ENCODE peak calls at places on chromosomes 11 and 22, in four cellular contexts. L, I, F and G are unnamed samples.

GRCh38 chr11:119093951-119094815 is 7.5 kb downstream of the DPAGT1 start:
- DNase-seq in I (no peak), L (peak), F (no peak), G (no peak)

GRCh38 chr11:117525866-117526265 is 198.2 kb downstream of the CEP164 start:
- DNase-seq in I (no peak), F (no peak), L (no peak), G (no peak)

GRCh38 chr11:102620858-102621561 is 4.1 kb downstream of the MMP20 start:
- DNase-seq in L (no peak), I (no peak), F (no peak), G (no peak)

GRCh38 chr11:66277475-66278391 is at the start of gene CNIH2:
- DNase-seq in L (peak), I (no peak), F (no peak), G (no peak)

GRCh38 chr11:3866836-3867208 is 11.4 kb downstream of the STIM1 start:
- DNase-seq in I (no peak), L (no peak), F (no peak), G (no peak)

GRCh38 chr11:81963018-81963417 is 770.6 kb downstream of the FAM181B start:
- DNase-seq in I (no peak), L (no peak), F (no peak), G (no peak)

GRCh38 chr22:38080847-38081635 is 2.9 kb downstream of the SLC16A8 start:
- DNase-seq in L (no peak), I (peak), F (no peak), G (no peak)

GRCh38 chr11:57410287-57410686 is 16.6 kb downstream of the SLC43A3 start:
- DNase-seq in L (no peak), I (no peak), F (no peak), G (no peak)

GRCh38 chr22:47619631-47620030 is 857.2 kb downstream of the TBC1D22A start:
- DNase-seq in L (peak), I (no peak), F (no peak), G (no peak)

GRCh38 chr11:10496296-10496936 is 41.4 kb downstream of the AMPD3 start:
- DNase-seq in F (no peak), L (no peak), I (no peak), G (no peak)

GRCh38 chr11:75270896-75271415 is 30.4 kb downstream of the TPBGL start:
- DNase-seq in F (no peak), I (peak), L (peak), G (no peak)

GRCh38 chr11:115306703-115307102 is 197.5 kb downstream of the CADM1 start:
- DNase-seq in L (no peak), I (no peak), F (no peak), G (no peak)

GRCh38 chr11:70129051-70129592 is 51.0 kb downstream of the ANO1 start:
- DNase-seq in L (no peak), F (no peak), I (no peak), G (no peak)

GRCh38 chr11:95520361-95520760 is 269.2 kb downstream of the FAM76B start:
- DNase-seq in I (no peak), L (no peak), F (no peak), G (no peak)

GRCh38 chr11:104968856-104969776 is 742 bp upstream of the CASP4 start:
- DNase-seq in F (peak), I (peak), L (peak), G (no peak)

GRCh38 chr22:48334971-48335370 is 1492.7 kb downstream of the BRD1 start:
- DNase-seq in F (no peak), I (no peak), L (no peak), G (no peak)

GRCh38 chr11:12101318-12101717 is 9.1 kb upstream of the MICAL2 start:
- DNase-seq in L (no peak), F (no peak), I (no peak), G (no peak)
- H3K4me3 ChIP-seq in L (no peak), F (no peak), I (no peak), G (no peak)

DNA sequence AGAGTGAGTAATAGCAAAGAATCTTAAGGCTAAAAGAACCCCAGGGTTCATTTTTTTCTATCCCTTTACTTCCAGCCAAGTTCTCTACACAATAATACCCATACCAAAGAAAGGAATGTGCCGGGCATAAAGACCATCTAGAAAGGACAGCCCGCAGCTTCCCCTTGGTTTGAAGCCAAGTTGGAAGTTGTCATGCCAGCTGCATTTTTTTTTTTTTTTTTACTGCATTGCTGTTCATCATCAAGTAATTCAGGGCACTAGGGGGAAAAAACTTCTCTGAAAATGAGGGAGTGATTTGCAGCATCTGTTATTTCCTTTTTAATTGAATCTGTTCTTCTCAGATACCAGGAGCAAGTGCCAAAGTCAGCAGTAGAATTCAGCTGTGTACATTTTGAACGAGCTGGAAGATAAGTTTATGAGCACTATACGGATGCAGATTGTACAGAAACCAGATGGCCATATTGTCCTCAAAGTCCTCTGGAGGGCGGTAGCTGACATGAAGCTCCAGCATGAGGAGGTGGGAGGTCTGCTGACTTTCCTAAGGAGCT is 56.4 kb downstream of the UBASH3B start:
- DNase-seq in F (no peak), I (no peak), L (no peak), G (no peak)
- TF ChIP-seq CTCF in F (no peak), I (no peak), L (no peak), G (peak)

DNA sequence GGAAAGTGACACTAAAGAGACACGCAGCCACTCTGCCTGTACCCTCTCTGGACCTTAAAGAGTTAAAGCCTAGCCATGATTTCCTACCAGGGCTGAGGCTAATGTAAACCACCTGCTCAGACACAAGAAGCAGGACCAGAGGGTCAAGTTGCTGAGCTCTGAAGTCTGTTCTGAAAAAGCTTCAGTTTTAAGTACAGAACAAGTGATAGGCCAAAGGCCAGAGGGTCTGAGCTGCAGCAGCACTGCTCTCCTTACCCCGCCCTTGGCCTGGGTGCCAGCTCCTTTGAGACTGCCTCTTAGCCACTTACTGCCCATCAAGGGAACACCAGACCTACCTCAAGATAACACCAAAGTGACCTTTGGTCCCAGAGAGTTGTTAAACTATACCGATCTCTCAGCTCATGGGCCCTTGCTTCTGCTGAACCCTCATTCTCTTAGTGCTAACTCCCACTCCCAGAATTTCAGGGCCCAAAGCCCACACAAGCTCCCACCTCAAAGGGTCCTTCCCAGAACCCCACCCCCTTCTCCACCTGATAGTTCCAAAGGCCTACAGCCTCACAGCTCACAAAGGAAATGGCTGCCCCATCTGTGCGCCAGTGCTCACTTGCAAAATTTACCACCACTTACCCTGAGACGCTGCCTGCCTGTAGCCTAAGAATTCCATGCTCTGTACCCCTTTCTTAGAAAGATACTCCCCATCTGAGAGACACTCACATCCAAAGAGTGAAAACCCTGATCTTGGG is 40.6 kb downstream of the IL18BP start:
- DNase-seq in L (peak), I (no peak), F (no peak), G (no peak)
- H3K4me3 ChIP-seq in L (no peak), I (peak), F (peak), G (peak)

DNA sequence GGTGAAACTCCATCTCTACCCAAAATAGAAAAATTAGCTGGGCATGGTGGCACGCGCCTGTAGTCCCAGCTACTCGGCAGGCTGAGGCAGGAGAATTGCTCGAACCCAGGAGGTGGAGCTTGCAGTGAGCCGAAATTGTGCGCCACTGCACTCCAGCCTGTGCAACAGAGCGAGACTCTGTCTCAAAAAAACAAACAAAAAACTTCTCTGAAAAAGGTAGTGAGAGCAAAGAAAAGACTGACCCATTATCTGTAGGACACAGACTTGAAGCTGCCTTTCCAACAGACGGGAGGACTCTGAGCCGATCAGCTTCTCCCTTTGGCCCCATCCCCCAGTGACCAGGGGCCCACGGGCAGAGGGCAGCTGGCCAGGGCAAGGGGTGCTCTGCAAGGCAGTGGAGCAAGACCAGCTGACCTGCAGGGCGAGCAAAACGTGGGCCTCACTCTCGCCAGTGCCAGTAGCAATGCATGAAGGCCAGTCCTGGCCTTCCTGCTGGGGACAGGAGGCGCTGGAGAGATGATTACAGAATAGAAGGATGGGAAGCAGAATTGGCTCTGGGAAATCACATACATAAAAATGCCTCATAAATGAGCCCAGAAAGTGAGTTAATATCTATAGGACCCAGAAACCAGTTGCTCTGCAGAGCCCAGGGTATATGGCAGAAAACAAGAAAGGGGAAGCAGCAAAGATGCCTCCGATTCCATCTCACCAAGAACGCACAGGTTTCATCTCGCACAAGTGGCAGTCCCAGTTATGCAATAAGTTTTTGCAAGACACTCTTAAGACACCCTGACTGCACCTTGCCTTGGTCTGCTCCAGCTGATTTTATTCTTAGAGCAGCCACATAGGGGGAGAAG is 2.8 kb downstream of the EHD1 start:
- DNase-seq in L (no peak), I (no peak), F (no peak), G (no peak)
- TF ChIP-seq CTCF in L (no peak), I (no peak), F (no peak), G (peak)

GRCh38 chr11:111764621-111765020 is 1.6 kb downstream of the PPP2R1B start:
- DNase-seq in I (no peak), L (no peak), F (no peak), G (no peak)
- H3K4me3 ChIP-seq in I (peak), L (peak), F (peak), G (peak)

GRCh38 chr11:41456288-41456687 is 3.2 kb downstream of the LRRC4C start:
- DNase-seq in F (no peak), I (no peak), L (no peak), G (no peak)

GRCh38 chr11:41459602-41460405 is at the start of gene LRRC4C:
- DNase-seq in L (no peak), I (no peak), F (no peak), G (no peak)

GRCh38 chr11:41457216-41458014 is 2.0 kb downstream of the LRRC4C start:
- DNase-seq in I (no peak), F (no peak), L (no peak), G (no peak)

GRCh38 chr11:41461057-41461681 is 1.7 kb upstream of the LRRC4C start:
- DNase-seq in L (no peak), I (no peak), F (no peak), G (no peak)
- TF ChIP-seq CTCF in L (peak), I (peak), F (peak), G (peak)

DNA sequence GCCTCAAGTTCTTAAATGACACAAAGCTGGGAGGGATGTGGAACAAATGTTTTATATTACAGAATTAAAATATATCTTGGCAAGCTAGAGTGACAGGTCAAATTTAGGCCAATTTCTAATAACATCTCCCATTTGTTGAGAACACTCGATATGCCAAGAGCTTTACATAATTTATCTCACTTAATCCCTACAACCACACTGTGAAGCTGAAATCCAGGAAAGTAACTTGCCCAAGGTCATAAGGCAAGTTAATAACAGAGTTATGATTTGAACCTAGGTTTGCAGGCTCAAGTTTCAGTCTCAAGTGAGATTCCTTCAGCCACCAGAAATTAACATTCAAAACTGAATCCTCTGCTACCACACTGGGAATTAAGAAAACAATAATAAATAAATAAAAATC is 38.3 kb downstream of the RAB30 start:
- DNase-seq in I (no peak), L (no peak), F (no peak), G (no peak)
- H3K4me3 ChIP-seq in I (peak), L (no peak), F (peak), G (peak)